ENCODE peak calls at places on chromosome 6, in seven cellular contexts. H is small intestine; W is fibroblast of lung; D is CD4-positive, alpha-beta memory T cell; R is HAP-1; J is dorsolateral prefrontal cortex; K is brain microvascular endothelial cell. G is an unnamed sample.

GRCh38 chr6:158686791-158687381 is 37.0 kb downstream of the SYTL3 start:
- DNase-seq in H (peak; percentile 61), W (no peak), D (peak; percentile 92), R (no peak), J (no peak), K (no peak), G (peak; percentile 55)

GRCh38 chr6:28565823-28566526 is 40.3 kb downstream of the GPX5 start:
- DNase-seq in H (no peak), W (no peak), D (no peak), R (no peak), J (no peak), K (no peak), G (no peak)

GRCh38 chr6:3887150-3887700 is 38.1 kb downstream of the FAM50B start:
- DNase-seq in H (peak; percentile 61), W (peak; percentile 63), D (no peak), R (no peak), J (no peak), K (peak; percentile 10), G (peak; percentile 16)

GRCh38 chr6:168411130-168411529 is 29.9 kb upstream of the SMOC2 start:
- DNase-seq in H (no peak), W (no peak), D (no peak), R (no peak), J (no peak), K (no peak), G (no peak)

GRCh38 chr6:161134550-161135298 is 139.1 kb downstream of the AGPAT4 start:
- DNase-seq in H (no peak), W (no peak), D (no peak), R (no peak), J (no peak), K (no peak), G (no peak)

GRCh38 chr6:160421854-160422253 is 73.7 kb downstream of the SLC22A3 start:
- DNase-seq in H (peak; percentile 11), W (no peak), D (no peak), R (no peak), J (no peak), K (no peak), G (no peak)

GRCh38 chr6:41059569-41059968 is 6.6 kb downstream of the APOBEC2 start:
- DNase-seq in H (no peak), W (peak; percentile 25), D (no peak), R (no peak), J (no peak), K (peak; percentile 5), G (no peak)

GRCh38 chr6:29097803-29098202 is 1.5 kb upstream of the OR2J1 start:
- DNase-seq in H (no peak), W (no peak), D (no peak), R (no peak), J (no peak), K (no peak), G (no peak)

GRCh38 chr6:160127270-160128124 is 5.9 kb downstream of the SLC22A1 start:
- DNase-seq in H (no peak), W (no peak), D (no peak), R (no peak), J (no peak), K (no peak), G (no peak)

GRCh38 chr6:158554611-158555361 is 5.1 kb upstream of the TMEM181 start:
- DNase-seq in H (no peak), W (peak; percentile 18), D (no peak), R (no peak), J (no peak), K (no peak), G (no peak)

GRCh38 chr6:3139090-3139903 is 18.0 kb downstream of the TUBB2A start:
- DNase-seq in H (peak; percentile 95), W (peak; percentile 80), D (no peak), R (no peak), J (no peak), K (peak; percentile 65), G (no peak)

GRCh38 chr6:136956590-136957573 is 34.8 kb downstream of the SLC35D3 start:
- DNase-seq in H (no peak), W (no peak), D (no peak), R (peak; percentile 81), J (no peak), K (no peak), G (no peak)

GRCh38 chr6:98669371-98669770 is 165.0 kb upstream of the POU3F2 start:
- DNase-seq in H (no peak), W (no peak), D (no peak), R (no peak), J (no peak), K (no peak), G (no peak)

GRCh38 chr6:99739526-99739925 is 132.9 kb downstream of the PRDM13 start:
- DNase-seq in H (no peak), W (no peak), D (no peak), R (no peak), J (peak; percentile 92), K (no peak), G (no peak)

GRCh38 chr6:168524644-168525043 is 83.7 kb downstream of the SMOC2 start:
- DNase-seq in H (no peak), W (no peak), D (no peak), R (no peak), J (no peak), K (no peak), G (no peak)

GRCh38 chr6:122393339-122393896 is 6.0 kb upstream of the HSF2 start:
- DNase-seq in H (no peak), W (no peak), D (no peak), R (no peak), J (no peak), K (no peak), G (peak; percentile 10)

GRCh38 chr6:155212616-155213380 is 51.0 kb upstream of the CLDN20 start:
- DNase-seq in H (no peak), W (no peak), D (no peak), R (no peak), J (no peak), K (no peak), G (no peak)

GRCh38 chr6:158417760-158418098 is 105.5 kb downstream of the TULP4 start:
- DNase-seq in H (no peak), W (peak; percentile 72), D (no peak), R (no peak), J (no peak), K (peak; percentile 79), G (no peak)

GRCh38 chr6:8499540-8499939 is 64.2 kb upstream of the SLC35B3 start:
- DNase-seq in H (no peak), W (peak; percentile 3), D (no peak), R (peak; percentile 14), J (no peak), K (no peak), G (no peak)

GRCh38 chr6:126002755-126003390 is 16.5 kb downstream of the TRMT11 start:
- DNase-seq in H (no peak), W (no peak), D (no peak), R (no peak), J (no peak), K (no peak), G (no peak)

GRCh38 chr6:46637145-46637544 is 15.5 kb downstream of the CYP39A1 start:
- DNase-seq in H (no peak), W (peak; percentile 94), D (no peak), R (no peak), J (no peak), K (no peak), G (no peak)

GRCh38 chr6:17494919-17495318 is 101.5 kb downstream of the CAP2 start:
- DNase-seq in H (no peak), W (no peak), D (no peak), R (no peak), J (no peak), K (no peak), G (no peak)

GRCh38 chr6:153012856-153013255 is 10.3 kb upstream of the MTRF1L start:
- DNase-seq in H (no peak), W (no peak), D (no peak), R (no peak), J (no peak), K (no peak), G (no peak)
- H3K4me3 ChIP-seq in H (no peak overlapping the region), W (no peak overlapping the region), D (no peak overlapping the region), R (no peak overlapping the region), J (no peak overlapping the region), K (no peak overlapping the region), G (no peak overlapping the region)

GRCh38 chr6:27448456-27448855 is 24.4 kb downstream of the ZNF184 start:
- DNase-seq in H (no peak), W (no peak), D (no peak), R (no peak), J (no peak), K (no peak), G (no peak)

GRCh38 chr6:27452496-27452897 is 20.4 kb downstream of the ZNF184 start:
- DNase-seq in H (no peak), W (peak; percentile 21), D (no peak), R (no peak), J (no peak), K (peak; percentile 8), G (no peak)

DNA sequence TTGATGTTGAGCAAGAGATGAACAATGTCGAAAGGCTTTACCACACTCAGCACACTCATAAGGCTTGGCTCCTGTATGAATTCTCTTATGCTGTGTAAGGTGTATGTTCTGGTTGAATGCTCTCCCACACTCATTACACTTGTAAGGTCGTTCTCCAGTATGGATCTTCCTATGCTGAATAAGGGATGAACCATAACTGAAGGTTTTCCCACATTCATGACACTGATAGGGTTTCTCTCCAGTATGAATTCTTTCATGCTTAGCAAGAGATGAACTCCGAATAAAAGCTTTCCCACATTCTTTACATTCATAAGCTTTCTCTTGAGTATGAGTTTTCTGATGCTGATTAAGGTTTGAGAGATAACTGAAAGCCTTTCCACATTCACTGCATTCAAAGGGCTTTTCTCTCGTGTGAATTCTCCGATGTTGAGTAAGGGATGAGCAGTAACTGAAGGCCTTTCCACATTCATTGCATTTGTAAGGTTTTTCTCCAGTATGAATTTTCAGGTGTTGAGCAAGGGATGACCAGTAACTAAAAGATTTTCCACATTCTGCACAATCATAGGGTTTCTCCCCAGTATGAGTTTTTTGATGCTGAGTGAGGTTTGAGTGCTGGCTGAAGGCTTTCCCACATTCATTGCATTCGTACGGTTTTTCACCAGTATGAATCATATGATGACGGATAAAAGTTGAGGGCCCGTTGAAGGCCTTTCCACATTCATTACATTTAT is 21.1 kb downstream of the ZNF184 start:
- DNase-seq in H (no peak), W (no peak), D (no peak), R (no peak), J (no peak), K (no peak), G (no peak)
- H3K4me3 ChIP-seq in H (no peak overlapping the region), W (no peak overlapping the region), D (no peak overlapping the region), R (no peak overlapping the region), J (no peak overlapping the region), K (no peak overlapping the region), G (no peak overlapping the region)

GRCh38 chr6:89252902-89253301 is 35.7 kb upstream of the GABRR1 start:
- DNase-seq in H (no peak), W (no peak), D (no peak), R (no peak), J (no peak), K (no peak), G (no peak)
- H3K4me3 ChIP-seq in H (no peak overlapping the region), W (no peak overlapping the region), D (no peak overlapping the region), R (no peak overlapping the region), J (no peak overlapping the region), K (no peak overlapping the region), G (no peak overlapping the region)

DNA sequence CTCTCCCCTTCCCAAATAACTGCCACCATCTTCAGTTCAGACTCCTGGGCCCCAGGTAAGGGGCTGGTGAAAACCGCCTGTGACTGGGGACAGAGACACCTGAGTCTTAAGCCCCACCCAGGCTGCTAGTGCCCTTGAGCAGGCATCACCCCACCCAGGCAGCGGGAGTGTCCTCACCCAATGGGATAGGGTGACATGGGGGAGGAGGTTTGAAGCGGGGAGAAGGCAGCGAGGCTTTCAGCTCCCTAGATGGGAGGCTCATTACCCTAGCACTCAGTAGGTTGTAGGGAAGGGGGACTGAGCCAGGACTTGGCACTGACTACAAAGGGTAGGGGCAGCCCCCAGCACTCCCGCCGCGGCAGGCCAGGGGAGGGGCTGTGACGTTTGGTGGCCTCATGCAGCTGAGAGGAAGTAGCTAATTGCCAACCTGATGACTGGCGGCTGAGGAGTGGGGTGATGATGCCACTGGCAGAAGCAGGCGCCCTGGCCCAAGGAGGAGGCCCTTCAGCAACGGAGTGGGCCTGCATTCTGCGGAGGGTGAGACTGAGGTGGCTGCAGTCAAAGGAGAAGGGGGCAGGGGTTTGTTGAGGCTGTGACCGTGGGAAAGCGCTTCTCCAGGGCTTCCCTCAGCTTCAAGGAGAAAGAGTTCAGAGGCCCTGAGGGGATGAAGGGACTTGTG is 126.9 kb downstream of the MRPL14 start:
- DNase-seq in H (peak; percentile 75), W (peak; percentile 51), D (no peak), R (no peak), J (no peak), K (no peak), G (peak; percentile 75)
- H3K4me3 ChIP-seq in H (no peak overlapping the region), W (no peak overlapping the region), D (no peak overlapping the region), R (no peak overlapping the region), J (no peak overlapping the region), K (no peak overlapping the region), G (peak overlapping the region; percentile 62)